ENCODE peak calls at places on chromosomes 3 and 15, in ten cellular contexts. X is right lobe of liver, C is endothelial cell, U is brain microvascular endothelial cell, Q is left ventricle myocardium inferior, P is GM12865, E is mucosa of descending colon, R is esophagus squamous epithelium, N is dorsolateral prefrontal cortex, I is fibroblast of mammary gland. Z is an unnamed sample.

GRCh38 chr15:64566102-64566501 is 105.7 kb downstream of the ZNF609 start:
- DNase-seq in X (no peak), C (no peak), U (no peak), Q (no peak), P (no peak), E (no peak), R (no peak), N (no peak), I (no peak), Z (no peak)

GRCh38 chr3:132561003-132561402 is 36.1 kb upstream of the ACKR4 start:
- DNase-seq in X (no peak), C (no peak), U (no peak), Q (no peak), P (no peak), E (no peak), R (no peak), N (no peak), I (no peak), Z (no peak)

GRCh38 chr3:101531473-101532086 is 18.6 kb upstream of the SENP7 start:
- DNase-seq in X (no peak), C (no peak), U (no peak), Q (no peak), P (no peak), E (no peak), R (no peak), N (no peak), I (no peak), Z (no peak)

GRCh38 chr15:81361891-81362290 is 12.1 kb downstream of the TMC3 start:
- DNase-seq in X (no peak), C (no peak), U (no peak), Q (no peak), P (no peak), E (no peak), R (no peak), N (no peak), I (no peak), Z (no peak)

GRCh38 chr15:31325976-31326728 is 483 bp upstream of the KLF13 start:
- DNase-seq in X (peak; percentile 99), C (peak; percentile 99), U (peak; percentile 97), Q (peak; percentile 99), P (peak; percentile 99), E (peak; percentile 99), R (peak; percentile 92), N (peak; percentile 99), I (peak; percentile 97), Z (peak; percentile 99)

GRCh38 chr3:127637971-127638370 is 9.0 kb downstream of the PODXL2 start:
- DNase-seq in X (no peak), C (no peak), U (no peak), Q (no peak), P (no peak), E (no peak), R (no peak), N (no peak), I (no peak), Z (no peak)

GRCh38 chr15:35080226-35080625 is 4.9 kb downstream of the NANOGP8 start:
- DNase-seq in X (no peak), C (no peak), U (no peak), Q (no peak), P (no peak), E (no peak), R (no peak), N (no peak), I (no peak), Z (no peak)

GRCh38 chr3:4656646-4657318 is 163.6 kb downstream of the ITPR1 start:
- DNase-seq in X (no peak), C (peak; percentile 33), U (no peak), Q (no peak), P (no peak), E (no peak), R (no peak), N (no peak), I (no peak), Z (no peak)

GRCh38 chr15:63503739-63504246 is 600 bp upstream of the USP3 start:
- DNase-seq in X (peak; percentile 85), C (peak; percentile 34), U (peak; percentile 86), Q (no peak), P (peak; percentile 91), E (peak; percentile 77), R (no peak), N (peak; percentile 65), I (peak; percentile 94), Z (no peak)

GRCh38 chr3:127325630-127325961 is 37.8 kb upstream of the PRR20G start:
- DNase-seq in X (no peak), C (no peak), U (no peak), Q (no peak), P (no peak), E (no peak), R (no peak), N (no peak), I (peak; percentile 13), Z (no peak)

GRCh38 chr15:41825572-41826535 is 2.0 kb upstream of the JMJD7 start:
- DNase-seq in X (no peak), C (no peak), U (no peak), Q (no peak), P (no peak), E (no peak), R (no peak), N (no peak), I (no peak), Z (peak; percentile 66)

GRCh38 chr3:197501879-197502620 is 53.7 kb downstream of the BDH1 start:
- DNase-seq in X (peak; percentile 63), C (peak; percentile 65), U (no peak), Q (no peak), P (peak; percentile 89), E (peak; percentile 87), R (no peak), N (peak; percentile 76), I (peak; percentile 58), Z (no peak)

GRCh38 chr3:173556546-173556945 is 159.0 kb downstream of the NLGN1 start:
- DNase-seq in X (no peak), C (no peak), U (no peak), Q (no peak), P (no peak), E (no peak), R (no peak), N (no peak), I (no peak), Z (no peak)

GRCh38 chr3:51605938-51606337 is 65.1 kb upstream of the TEX264 start:
- DNase-seq in X (no peak), C (no peak), U (no peak), Q (no peak), P (no peak), E (no peak), R (no peak), N (no peak), I (no peak), Z (no peak)

DNA sequence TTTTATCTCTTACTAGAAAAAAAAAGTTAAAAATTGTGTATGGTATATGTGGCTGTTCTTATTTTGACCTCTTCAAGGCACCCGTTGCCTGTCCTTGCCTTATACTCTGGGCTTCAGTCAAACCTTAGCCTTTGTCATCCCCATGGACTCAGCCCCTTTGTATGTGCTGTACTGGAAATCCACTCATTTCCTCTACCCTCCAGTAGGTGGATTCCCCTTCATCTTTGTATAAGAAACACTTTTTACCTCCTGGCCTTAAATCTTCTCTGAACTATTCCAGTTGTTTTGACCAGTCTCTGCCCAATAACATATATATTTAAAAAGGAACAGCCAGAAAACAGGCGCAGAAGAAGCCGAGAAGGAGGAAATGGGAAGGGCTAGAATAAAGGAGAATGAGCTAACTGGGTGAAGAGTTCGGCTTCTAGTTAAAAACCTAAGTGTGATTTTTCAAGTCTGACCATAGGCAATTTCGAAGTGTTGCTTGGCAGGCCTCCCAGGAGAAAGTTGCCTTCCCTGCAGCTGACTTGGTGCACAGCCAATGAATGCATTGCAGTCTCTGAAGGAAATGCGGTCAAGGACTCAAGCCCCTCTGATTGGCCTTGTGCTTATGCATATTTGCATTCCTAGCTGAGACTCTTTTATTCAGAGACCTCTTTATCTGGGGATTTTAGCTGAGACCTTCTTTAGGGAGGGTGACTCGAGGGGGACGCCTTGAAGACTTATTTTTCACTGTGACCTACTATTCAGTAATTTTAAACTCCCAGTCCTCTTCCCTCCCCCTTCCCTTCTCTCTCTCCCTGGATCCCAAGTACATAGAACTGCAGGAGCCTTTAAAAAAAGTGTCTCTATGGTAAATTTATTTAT is 277.4 kb downstream of the ROBO1 start:
- DNase-seq in X (no peak), C (no peak), U (peak; percentile 76), Q (peak; percentile 34), P (no peak), E (peak; percentile 30), R (no peak), N (no peak), I (peak; percentile 47), Z (peak; percentile 65)
- TF ChIP-seq CTCF in X (no peak), C (no peak), U (peak; percentile 32), Q (no peak), P (no peak), E (no peak), R (no peak), N (no peak), I (peak; percentile 5), Z (no peak)

DNA sequence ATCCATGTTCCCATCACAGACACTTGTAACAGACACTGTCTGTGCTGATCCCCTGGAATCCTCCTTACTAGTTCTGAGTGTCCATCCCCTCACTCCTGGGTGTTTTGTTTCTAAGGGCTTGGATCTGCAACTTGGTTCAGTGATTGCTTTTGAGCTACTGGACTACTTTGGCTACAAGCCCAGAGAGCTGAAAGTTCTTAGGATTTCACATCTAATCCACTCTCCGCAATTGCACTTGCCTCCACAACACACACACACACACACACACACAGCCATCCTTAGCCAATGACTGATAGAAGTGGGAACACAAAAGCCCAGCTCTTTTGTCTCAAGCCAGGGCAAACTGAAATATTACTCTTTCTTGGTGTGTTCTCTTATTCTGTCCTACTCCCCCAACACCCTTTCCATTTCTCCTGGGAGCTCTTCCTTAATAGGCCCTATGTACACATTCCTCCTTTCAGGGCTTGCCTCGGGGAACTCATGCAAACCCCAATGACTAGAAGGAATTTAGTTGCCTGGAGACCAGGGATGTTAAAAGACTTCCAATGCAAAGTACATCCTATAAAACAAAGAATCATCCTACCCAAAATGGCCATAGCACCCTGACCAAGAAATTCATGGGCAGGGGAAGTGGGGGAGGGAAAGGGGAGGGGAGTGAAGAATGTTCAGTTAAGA is 206.1 kb upstream of the UBE2E2 start:
- DNase-seq in X (no peak), C (no peak), U (no peak), Q (no peak), P (no peak), E (no peak), R (no peak), N (no peak), I (no peak), Z (no peak)
- TF ChIP-seq CTCF in X (no peak), C (no peak), U (no peak), Q (no peak), P (no peak), E (no peak), R (no peak), N (no peak), I (no peak), Z (no peak)

GRCh38 chr15:98382139-98382538 is 266.2 kb upstream of the IGF1R start:
- DNase-seq in X (no peak), C (no peak), U (no peak), Q (no peak), P (no peak), E (no peak), R (no peak), N (no peak), I (no peak), Z (no peak)
- TF ChIP-seq CTCF in X (no peak), C (no peak), U (no peak), Q (no peak), P (peak; percentile 1), E (no peak), R (no peak), N (no peak), I (no peak), Z (no peak)

DNA sequence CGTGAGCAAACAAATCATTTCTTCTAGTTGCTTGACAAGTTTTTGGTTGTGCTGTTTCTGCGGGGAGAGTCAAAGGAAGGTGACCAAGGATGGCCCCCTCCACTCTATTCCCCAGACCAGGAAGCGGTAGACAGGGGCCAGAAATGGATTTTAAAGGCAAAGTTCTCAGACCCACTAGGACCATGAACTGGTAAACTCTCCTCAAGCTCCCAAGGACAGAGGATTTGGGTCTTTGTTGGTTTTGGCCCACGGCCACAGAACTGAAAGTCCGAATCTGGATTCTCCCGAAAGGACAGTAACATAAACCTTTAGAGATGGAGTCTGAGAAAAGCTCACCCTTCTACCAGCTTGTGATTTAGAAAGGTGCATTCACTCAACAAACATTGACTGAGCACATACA is 85.9 kb upstream of the C2CD4B start:
- DNase-seq in X (no peak), C (no peak), U (no peak), Q (no peak), P (no peak), E (no peak), R (no peak), N (no peak), I (no peak), Z (no peak)
- TF ChIP-seq CTCF in X (no peak), C (no peak), U (no peak), Q (no peak), P (no peak), E (no peak), R (no peak), N (no peak), I (no peak), Z (no peak)

Z was measured in pancreas.